ENCODE peak calls at places on chromosomes 13 and 19, in eight cellular contexts. Q is H1, O is K562, X is retinal pigment epithelial cell, I is AG10803, J is HFF-Myc, P is left lung, B is prostate gland. D is an unnamed sample.
A peak's percentile ranks its signal among the peaks of the same experiment; 100 is the strongest.

GRCh38 chr19:41755328-41755913 is at the start of gene CEACAM6:
- DNase-seq in B (no peak), X (no peak), J (no peak), Q (no peak), O (no peak), I (no peak), P (peak; percentile 72), D (no peak)

GRCh38 chr13:60577761-60578160 is 180.7 kb downstream of the TDRD3 start:
- DNase-seq in X (no peak), O (no peak), B (no peak), J (no peak), P (no peak), Q (no peak), I (no peak), D (no peak)

GRCh38 chr13:74134777-74135305 is 637 bp upstream of the KLF12 start:
- DNase-seq in Q (no peak), O (peak; percentile 2), P (peak; percentile 52), B (peak; percentile 18), X (no peak), I (no peak), J (no peak), D (no peak)

GRCh38 chr13:93723316-93723715 is 496.7 kb downstream of the GPC6 start:
- DNase-seq in P (no peak), Q (no peak), O (no peak), J (no peak), I (no peak), X (no peak), B (no peak), D (no peak)

GRCh38 chr13:27334774-27335490 is 64.3 kb downstream of the RASL11A start:
- DNase-seq in Q (no peak), J (no peak), I (no peak), O (no peak), B (no peak), P (no peak), X (peak; percentile 75), D (no peak)

GRCh38 chr13:106528711-106529414 is 6.6 kb downstream of the EFNB2 start:
- DNase-seq in P (no peak), X (no peak), I (no peak), O (no peak), B (no peak), J (no peak), Q (no peak), D (no peak)

GRCh38 chr13:33452873-33453558 is 167.5 kb upstream of the STARD13 start:
- DNase-seq in X (no peak), P (no peak), I (no peak), B (no peak), J (no peak), O (no peak), Q (no peak), D (no peak)

GRCh38 chr13:113596321-113597200 is 12.0 kb downstream of the TFDP1 start:
- DNase-seq in O (no peak), J (no peak), Q (no peak), P (no peak), B (no peak), X (no peak), I (no peak), D (no peak)

GRCh38 chr13:31236211-31236786 is 36.5 kb downstream of the B3GLCT start:
- DNase-seq in J (no peak), P (no peak), Q (no peak), X (no peak), I (peak; percentile 69), B (no peak), O (peak; percentile 13), D (no peak)

GRCh38 chr13:111302045-111302722 is 18.3 kb upstream of the TEX29 start:
- DNase-seq in I (no peak), X (no peak), J (no peak), Q (no peak), O (no peak), P (no peak), B (peak; percentile 54), D (no peak)

GRCh38 chr13:102555914-102556553 is 40.8 kb upstream of the TPP2 start:
- DNase-seq in P (no peak), X (no peak), Q (no peak), B (no peak), J (peak; percentile 9), I (peak; percentile 25), O (peak; percentile 11), D (no peak)

GRCh38 chr13:87128006-87128405 is 543.2 kb upstream of the SLITRK5 start:
- DNase-seq in I (peak; percentile 76), O (no peak), B (no peak), Q (peak; percentile 43), J (no peak), X (no peak), P (no peak), D (no peak)

GRCh38 chr13:41074523-41074922 is 13.2 kb downstream of the WBP4 start:
- DNase-seq in I (no peak), B (no peak), X (no peak), Q (no peak), J (no peak), O (no peak), P (no peak), D (no peak)

GRCh38 chr13:29849731-29850212 is 645 bp downstream of the UBL3 start:
- DNase-seq in J (no peak), Q (no peak), I (peak; percentile 72), P (peak; percentile 80), B (peak; percentile 58), O (peak; percentile 30), X (peak; percentile 33), D (no peak)

GRCh38 chr19:11986754-11987153 is 21.9 kb downstream of the ZNF763 start:
- DNase-seq in I (no peak), P (no peak), J (no peak), O (no peak), X (no peak), Q (no peak), B (no peak), D (no peak)

GRCh38 chr19:11987405-11988231 is 22.8 kb downstream of the ZNF763 start:
- DNase-seq in J (peak; percentile 66), I (peak; percentile 89), P (peak; percentile 98), Q (peak; percentile 90), B (peak; percentile 95), X (peak; percentile 79), O (peak; percentile 85), D (peak; percentile 79)

GRCh38 chr19:11982526-11982925 is 17.7 kb downstream of the ZNF763 start:
- DNase-seq in O (no peak), Q (no peak), X (no peak), I (no peak), J (no peak), B (no peak), P (no peak), D (no peak)

GRCh38 chr19:11989112-11989456 is 24.2 kb downstream of the ZNF763 start:
- DNase-seq in B (no peak), Q (no peak), X (no peak), O (no peak), P (no peak), J (no peak), I (no peak), D (no peak)

DNA sequence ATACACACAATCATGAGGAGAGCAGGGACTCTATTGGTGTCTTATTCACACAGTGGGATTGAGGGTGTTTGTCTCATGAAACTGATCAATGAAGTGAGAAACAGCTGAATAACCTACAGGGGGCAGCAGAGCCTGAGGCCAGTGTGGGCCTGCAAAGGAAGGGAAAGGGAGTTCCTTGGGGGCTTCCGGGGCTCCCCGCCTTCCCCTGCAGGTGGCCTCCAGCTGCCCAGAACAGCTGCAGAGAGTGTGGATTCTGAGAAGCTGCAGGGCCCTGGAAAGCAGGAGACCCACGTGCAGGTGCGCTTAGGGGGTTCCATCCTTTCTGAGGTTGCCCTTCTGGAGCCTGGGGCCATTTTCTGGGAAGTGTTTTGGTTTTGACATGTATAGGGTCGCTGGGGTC is 20.1 kb downstream of the ZNF763 start:
- DNase-seq in P (no peak), Q (no peak), O (peak; percentile 16), I (no peak), B (no peak), X (no peak), J (no peak), D (no peak)
- TF ChIP-seq CTCF in P (no peak), Q (peak; percentile 61), O (peak; percentile 41), I (no peak), B (no peak), X (no peak), J (peak; percentile 16), D (no peak)

GRCh38 chr19:8580710-8581281 is 3.6 kb upstream of the MYO1F start:
- DNase-seq in P (peak; percentile 87), O (peak; percentile 83), B (peak; percentile 41), Q (peak; percentile 57), X (no peak), J (no peak), I (peak; percentile 64), D (no peak)
- H3K4me3 ChIP-seq in P (no peak overlapping the region), O (no peak overlapping the region), B (no peak overlapping the region), Q (peak overlapping the region; percentile 48), X (no peak overlapping the region), J (no peak overlapping the region), I (no peak overlapping the region), D (no peak overlapping the region)

GRCh38 chr13:101085551-101085950 is 330.8 kb downstream of the NALCN start:
- DNase-seq in Q (no peak), J (no peak), I (no peak), O (no peak), P (no peak), X (no peak), B (no peak), D (no peak)
- TF ChIP-seq CTCF in Q (no peak), J (no peak), I (no peak), O (no peak), P (no peak), X (no peak), B (no peak), D (no peak)

GRCh38 chr13:67353891-67354459 is 123.8 kb upstream of the PCDH9 start:
- DNase-seq in O (no peak), I (peak; percentile 0), P (no peak), J (no peak), B (no peak), Q (no peak), X (no peak), D (no peak)
- H3K4me3 ChIP-seq in O (no peak overlapping the region), I (peak overlapping the region; percentile 18), P (no peak overlapping the region), J (no peak overlapping the region), B (no peak overlapping the region), Q (no peak overlapping the region), X (no peak overlapping the region), D (no peak overlapping the region)

GRCh38 chr19:16384688-16385087 is 60.1 kb downstream of the KLF2 start:
- DNase-seq in I (no peak), J (no peak), B (no peak), Q (no peak), X (no peak), P (peak; percentile 27), O (no peak), D (no peak)

GRCh38 chr19:16382775-16383543 is 58.3 kb downstream of the KLF2 start:
- DNase-seq in P (peak; percentile 80), O (peak; percentile 79), I (peak; percentile 90), Q (peak; percentile 61), B (peak; percentile 80), X (peak; percentile 29), J (peak; percentile 44), D (no peak)

GRCh38 chr19:16385296-16385695 is 60.7 kb downstream of the KLF2 start:
- DNase-seq in I (no peak), X (no peak), O (no peak), B (no peak), J (no peak), Q (no peak), P (peak; percentile 27), D (no peak)

GRCh38 chr19:16381756-16382401 is 57.3 kb downstream of the KLF2 start:
- DNase-seq in B (no peak), I (peak; percentile 88), P (no peak), X (no peak), O (no peak), J (no peak), Q (no peak), D (no peak)

GRCh38 chr19:16383584-16384161 is 59.0 kb downstream of the KLF2 start:
- DNase-seq in X (no peak), J (no peak), O (no peak), B (no peak), Q (no peak), P (no peak), I (no peak), D (no peak)
- TF ChIP-seq CTCF in X (no peak), J (no peak), O (peak; percentile 9), B (no peak), Q (no peak), P (peak; percentile 30), I (no peak), D (no peak)

D was measured in esophagus squamous epithelium.